ENCODE peak calls at places on chromosome 5, in seven cellular contexts. O is AG04450, L is endothelial cell, H is GM12878, E is MM.1S, R is fibroblast of mammary gland, J is ovary. B is an unnamed sample.
A peak's percentile ranks its signal among the peaks of the same experiment; 100 is the strongest.

GRCh38 chr5:143128412-143129071 is 274.9 kb downstream of the NR3C1 start:
- DNase-seq in O (no peak), L (no peak), J (no peak), R (no peak), H (no peak), E (no peak), B (no peak)

GRCh38 chr5:102755691-102756371 is 726 bp downstream of the PAM start:
- DNase-seq in R (peak; percentile 79), J (peak; percentile 71), H (peak; percentile 57), L (peak; percentile 54), O (no peak), E (peak; percentile 81), B (peak; percentile 71)

GRCh38 chr5:12623408-12623807 is 719.2 kb upstream of the CTNND2 start:
- DNase-seq in O (no peak), E (no peak), R (no peak), L (no peak), J (no peak), H (no peak), B (no peak)

GRCh38 chr5:142186821-142187594 is 78.4 kb downstream of the NDFIP1 start:
- DNase-seq in L (no peak), J (no peak), R (no peak), H (no peak), O (no peak), E (no peak), B (no peak)

GRCh38 chr5:79924936-79925893 is 65.8 kb downstream of the MTX3 start:
- DNase-seq in E (peak; percentile 17), O (no peak), L (no peak), H (no peak), R (peak; percentile 34), J (no peak), B (no peak)

GRCh38 chr5:67021031-67021430 is 175.6 kb downstream of the CD180 start:
- DNase-seq in L (no peak), O (no peak), J (no peak), R (no peak), H (no peak), E (no peak), B (no peak)

GRCh38 chr5:83848928-83849327 is 128.3 kb upstream of the HAPLN1 start:
- DNase-seq in E (no peak), O (no peak), R (no peak), J (no peak), H (no peak), L (no peak), B (no peak)

GRCh38 chr5:122076023-122076422 is 2.0 kb downstream of the LOX start:
- DNase-seq in H (no peak), O (no peak), E (no peak), J (no peak), R (no peak), L (no peak), B (no peak)

GRCh38 chr5:28750236-28750635 is 1711.8 kb upstream of the CDH9 start:
- DNase-seq in R (peak; percentile 0), H (no peak), J (no peak), O (no peak), E (no peak), L (no peak), B (no peak)

GRCh38 chr5:143536364-143536763 is 132.9 kb upstream of the NR3C1 start:
- DNase-seq in H (no peak), R (peak; percentile 98), J (no peak), E (no peak), L (no peak), O (peak; percentile 96), B (no peak)

GRCh38 chr5:128566170-128566569 is 28.1 kb upstream of the FBN2 start:
- DNase-seq in L (no peak), O (no peak), J (no peak), H (no peak), R (no peak), E (no peak), B (no peak)

GRCh38 chr5:127802477-127802865 is 99.3 kb downstream of the CCDC192 start:
- DNase-seq in O (no peak), J (no peak), H (no peak), L (no peak), R (no peak), E (no peak), B (no peak)

GRCh38 chr5:78065663-78066062 is 228.8 kb downstream of the AP3B1 start:
- DNase-seq in L (peak; percentile 7), O (no peak), H (no peak), R (peak; percentile 1), E (no peak), J (no peak), B (no peak)

GRCh38 chr5:13350754-13351153 is 593.7 kb downstream of the DNAH5 start:
- DNase-seq in O (no peak), H (no peak), J (no peak), R (no peak), E (no peak), L (no peak), B (no peak)

GRCh38 chr5:164680812-164681211 is 1175.4 kb downstream of the MAT2B start:
- DNase-seq in H (no peak), R (no peak), E (no peak), O (no peak), J (no peak), L (no peak), B (no peak)

GRCh38 chr5:137199966-137200365 is 299.2 kb downstream of the SPOCK1 start:
- DNase-seq in L (no peak), J (no peak), R (peak; percentile 81), H (no peak), O (no peak), E (no peak), B (no peak)

GRCh38 chr5:153267506-153267905 is 223.0 kb upstream of the GRIA1 start:
- DNase-seq in J (no peak), L (no peak), R (peak; percentile 1), O (no peak), H (no peak), E (no peak), B (no peak)

GRCh38 chr5:60410427-60410826 is 289.5 kb downstream of the DEPDC1B start:
- DNase-seq in O (no peak), L (no peak), J (no peak), H (no peak), E (no peak), R (peak; percentile 16), B (no peak)

GRCh38 chr5:167790462-167791260 is 500.8 kb upstream of the WWC1 start:
- DNase-seq in O (no peak), E (no peak), L (no peak), R (no peak), H (no peak), J (no peak), B (no peak)

GRCh38 chr5:82358454-82358853 is 80.3 kb upstream of the RPS23 start:
- DNase-seq in H (no peak), E (no peak), R (peak; percentile 87), L (no peak), J (no peak), O (peak; percentile 55), B (no peak)

GRCh38 chr5:140114341-140115185 is 654 bp downstream of the PURA start:
- DNase-seq in J (peak; percentile 59), E (peak; percentile 42), O (no peak), R (peak; percentile 58), H (no peak), L (peak; percentile 58), B (peak; percentile 38)

GRCh38 chr5:180803181-180804128 is 849 bp upstream of the MGAT1 start:
- DNase-seq in H (peak; percentile 85), L (peak; percentile 61), R (peak; percentile 75), O (no peak), E (peak; percentile 96), J (peak; percentile 54), B (peak; percentile 88)
- TF ChIP-seq CTCF in H (peak; percentile 15), L (no peak), R (peak; percentile 18), O (peak; percentile 14), E (peak; percentile 14), J (peak; percentile 35), B (no peak)

GRCh38 chr5:75532190-75532589 is 20.5 kb downstream of the POLK start:
- DNase-seq in E (no peak), L (no peak), R (no peak), O (no peak), J (no peak), H (no peak), B (no peak)

GRCh38 chr5:75534734-75535133 is 23.0 kb downstream of the POLK start:
- DNase-seq in O (no peak), R (no peak), L (no peak), J (no peak), H (no peak), E (no peak), B (no peak)

GRCh38 chr5:75536694-75537360 is 25.1 kb downstream of the POLK start:
- DNase-seq in R (no peak), E (no peak), J (no peak), H (no peak), O (no peak), L (no peak), B (no peak)

GRCh38 chr5:75538201-75538600 is 26.5 kb downstream of the POLK start:
- DNase-seq in E (no peak), L (no peak), R (peak; percentile 19), O (no peak), H (no peak), J (no peak), B (no peak)

GRCh38 chr5:75536147-75536546 is 24.5 kb downstream of the POLK start:
- DNase-seq in O (no peak), L (no peak), J (no peak), R (no peak), E (no peak), H (no peak), B (no peak)
- TF ChIP-seq CTCF in O (no peak), L (no peak), J (no peak), R (no peak), E (no peak), H (no peak), B (no peak)

DNA sequence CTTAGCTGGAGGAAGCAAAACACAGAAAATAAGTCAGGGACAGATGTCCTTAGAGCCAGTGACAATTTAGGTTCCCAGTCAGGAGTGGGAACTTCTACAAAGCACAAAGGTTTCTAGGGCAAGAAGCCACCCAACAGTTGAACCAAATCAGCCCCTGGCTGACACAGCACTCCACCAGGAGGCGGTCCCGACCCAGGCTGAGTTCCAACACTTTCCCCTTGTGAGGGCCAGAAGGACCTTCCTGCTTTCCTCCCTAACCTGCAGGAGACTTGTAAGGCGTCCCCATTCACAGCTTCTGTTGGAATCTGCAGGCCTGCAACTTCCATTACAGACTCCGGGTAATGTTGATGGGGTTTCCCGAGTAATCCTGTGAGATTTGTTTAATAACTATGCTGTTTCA is 416.4 kb upstream of the IRX1 start:
- DNase-seq in R (no peak), H (no peak), L (no peak), J (no peak), O (no peak), E (no peak), B (no peak)
- TF ChIP-seq CTCF in R (no peak), H (no peak), L (no peak), J (no peak), O (no peak), E (no peak), B (no peak)

GRCh38 chr5:179812997-179813607 is 6.4 kb upstream of the MGAT4B start:
- DNase-seq in L (no peak), O (no peak), H (no peak), R (no peak), E (no peak), J (no peak), B (no peak)
- TF ChIP-seq CTCF in L (no peak), O (no peak), H (no peak), R (no peak), E (no peak), J (no peak), B (no peak)